ENCODE peak calls at places on chromosomes 5 and 9, in seven cellular contexts. N is Caco-2, X is HCT116, M is AG04449, D is GM13976, U is heart right ventricle, W is cardiac muscle cell. L is an unnamed sample.
A peak's percentile ranks its signal among the peaks of the same experiment; 100 is the strongest.

GRCh38 chr5:179162351-179163235 is 102.4 kb downstream of the ZNF354C start:
- DNase-seq in M (no peak), N (peak; percentile 12), X (no peak), D (no peak), W (no peak), U (no peak), L (no peak)

GRCh38 chr5:6734781-6735180 is 21.5 kb downstream of the TENT4A start:
- DNase-seq in M (no peak), W (no peak), N (no peak), U (no peak), D (no peak), X (no peak), L (no peak)

GRCh38 chr9:127711226-127711701 is 4.2 kb downstream of the PTRH1 start:
- DNase-seq in N (no peak), D (no peak), M (no peak), X (no peak), U (no peak), W (no peak), L (no peak)

GRCh38 chr5:33852327-33852726 is 39.5 kb downstream of the ADAMTS12 start:
- DNase-seq in N (no peak), M (no peak), U (no peak), W (peak; percentile 42), X (no peak), D (no peak), L (no peak)

GRCh38 chr5:159456722-159457462 is 126.6 kb upstream of the IL12B start:
- DNase-seq in W (no peak), N (no peak), X (peak; percentile 13), D (peak; percentile 67), M (no peak), U (no peak), L (no peak)

GRCh38 chr9:9483175-9483574 is 1129.6 kb downstream of the PTPRD start:
- DNase-seq in D (no peak), X (no peak), M (no peak), W (no peak), N (no peak), U (no peak), L (no peak)

GRCh38 chr5:543755-544674 is 19.8 kb upstream of the SLC9A3 start:
- DNase-seq in N (peak; percentile 30), U (peak; percentile 26), X (no peak), W (no peak), D (peak; percentile 92), M (no peak), L (no peak)

GRCh38 chr9:135574943-135575342 is 13.4 kb downstream of the PAEP start:
- DNase-seq in U (no peak), W (no peak), M (no peak), N (no peak), D (no peak), X (no peak), L (no peak)

GRCh38 chr5:52856564-52856963 is 68.8 kb downstream of the ITGA1 start:
- DNase-seq in N (no peak), D (no peak), U (no peak), M (no peak), X (no peak), W (no peak), L (no peak)

GRCh38 chr9:4833781-4834560 is 41.2 kb downstream of the RCL1 start:
- DNase-seq in D (no peak), U (no peak), W (peak; percentile 45), N (no peak), M (no peak), X (no peak), L (no peak)

GRCh38 chr5:103741984-103742383 is 179.4 kb upstream of the NUDT12 start:
- DNase-seq in M (no peak), X (no peak), U (no peak), D (no peak), W (no peak), N (no peak), L (no peak)

GRCh38 chr9:78127271-78128225 is 95.9 kb upstream of the GNAQ start:
- DNase-seq in D (no peak), X (no peak), W (no peak), M (no peak), U (no peak), N (no peak), L (no peak)

GRCh38 chr9:117771162-117771561 is 67.0 kb downstream of the TLR4 start:
- DNase-seq in N (no peak), M (no peak), W (no peak), D (no peak), U (no peak), X (no peak), L (no peak)

GRCh38 chr9:87795178-87795577 is 69.3 kb downstream of the CTSL start:
- DNase-seq in X (no peak), N (no peak), M (no peak), D (no peak), W (no peak), U (no peak), L (no peak)

GRCh38 chr9:87796232-87796631 is 70.3 kb downstream of the CTSL start:
- DNase-seq in U (no peak), X (no peak), W (no peak), N (no peak), M (no peak), D (no peak), L (no peak)

GRCh38 chr9:87793292-87793691 is 67.4 kb downstream of the CTSL start:
- DNase-seq in W (peak; percentile 93), M (peak; percentile 58), X (no peak), D (no peak), N (peak; percentile 51), U (no peak), L (no peak)

GRCh38 chr9:87787735-87788134 is 61.8 kb downstream of the CTSL start:
- DNase-seq in D (no peak), W (peak; percentile 13), U (no peak), X (no peak), M (no peak), N (no peak), L (no peak)

DNA sequence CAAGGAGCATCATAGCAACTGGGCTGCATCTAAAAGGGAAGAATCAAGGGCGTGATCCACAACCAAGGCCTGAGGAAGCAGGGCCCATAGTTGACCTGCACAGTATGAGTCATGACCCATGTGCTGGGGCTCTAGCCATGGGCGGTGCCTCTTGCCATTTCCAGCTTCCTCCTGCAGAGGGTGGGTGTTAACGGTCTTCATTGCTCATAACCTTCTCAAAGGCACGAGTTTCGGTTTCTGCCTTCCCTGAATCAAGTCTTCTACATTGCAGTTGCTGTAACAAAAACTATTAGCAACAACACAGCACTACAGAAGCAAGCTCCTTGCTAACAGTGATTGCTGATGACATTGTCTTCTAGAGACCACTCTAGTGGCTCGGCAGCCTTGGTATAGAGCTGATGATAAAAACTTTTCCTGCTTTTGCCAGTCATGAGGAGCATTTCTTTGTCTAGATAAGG is 66.9 kb downstream of the CTSL start:
- DNase-seq in D (no peak), N (no peak), U (peak; percentile 49), W (peak; percentile 92), M (no peak), X (peak; percentile 63), L (no peak)
- TF ChIP-seq CTCF in D (no peak), N (no peak), U (peak; percentile 32), W (peak; percentile 38), M (no peak), X (no peak), L (no peak)

DNA sequence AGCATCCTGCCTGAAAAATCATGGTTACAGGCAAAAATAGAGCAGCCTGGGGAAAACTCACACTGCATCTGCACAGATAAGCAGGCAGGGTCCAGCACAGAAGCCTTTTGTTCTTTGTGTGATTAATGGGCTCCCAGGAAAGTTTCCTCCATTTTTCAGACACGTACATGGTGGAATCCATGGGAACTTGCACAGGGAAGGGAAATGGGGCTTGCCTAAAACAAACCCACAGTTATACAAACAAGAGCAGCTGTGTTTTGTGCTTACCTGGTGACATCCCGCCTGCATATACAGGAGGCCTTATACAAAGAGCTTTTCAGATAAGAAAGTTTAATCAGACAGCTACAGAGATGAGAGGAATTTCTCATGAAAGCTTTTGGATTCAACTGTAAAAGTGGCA is 244.0 kb upstream of the ATP10B start:
- DNase-seq in N (no peak), M (no peak), D (no peak), X (no peak), W (no peak), U (no peak), L (no peak)
- TF ChIP-seq CTCF in N (no peak), M (no peak), D (no peak), X (no peak), W (no peak), U (no peak), L (no peak)

DNA sequence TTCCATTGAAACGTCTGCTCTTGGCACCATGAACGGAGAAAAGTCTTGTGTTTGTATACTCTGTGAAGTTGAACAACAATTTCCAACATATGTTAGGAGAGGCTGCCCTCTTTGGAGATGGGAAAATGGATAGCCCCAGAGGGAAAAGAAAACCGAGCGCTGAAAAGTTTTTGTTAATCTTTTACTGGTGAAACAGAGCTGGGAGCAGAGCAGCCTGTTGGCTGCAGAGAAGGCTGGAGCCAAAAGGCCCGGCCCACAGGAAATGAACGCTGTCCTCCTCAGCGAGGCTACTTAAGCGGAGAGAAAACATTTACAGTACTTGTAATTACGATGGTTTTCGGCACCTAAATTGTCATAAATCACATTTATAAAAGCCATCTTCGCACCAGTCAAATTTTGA is 129.8 kb upstream of the CNTLN start:
- DNase-seq in U (peak; percentile 25), X (no peak), M (no peak), D (no peak), W (peak; percentile 86), N (peak; percentile 39), L (no peak)
- TF ChIP-seq CTCF in U (no peak), X (no peak), M (no peak), D (no peak), W (no peak), N (no peak), L (no peak)

GRCh38 chr5:56305001-56305400 is 71.9 kb upstream of the ANKRD55 start:
- DNase-seq in U (no peak), D (no peak), M (no peak), W (no peak), X (no peak), N (no peak), L (no peak)

GRCh38 chr5:56309262-56309826 is 76.2 kb upstream of the ANKRD55 start:
- DNase-seq in W (peak; percentile 56), D (no peak), U (no peak), X (no peak), N (no peak), M (no peak), L (no peak)

GRCh38 chr5:56307714-56308346 is 74.7 kb upstream of the ANKRD55 start:
- DNase-seq in D (no peak), X (no peak), M (no peak), U (no peak), N (peak; percentile 79), W (peak; percentile 37), L (no peak)

GRCh38 chr5:56305551-56305950 is 72.4 kb upstream of the ANKRD55 start:
- DNase-seq in U (no peak), W (no peak), X (no peak), M (no peak), N (no peak), D (no peak), L (no peak)

DNA sequence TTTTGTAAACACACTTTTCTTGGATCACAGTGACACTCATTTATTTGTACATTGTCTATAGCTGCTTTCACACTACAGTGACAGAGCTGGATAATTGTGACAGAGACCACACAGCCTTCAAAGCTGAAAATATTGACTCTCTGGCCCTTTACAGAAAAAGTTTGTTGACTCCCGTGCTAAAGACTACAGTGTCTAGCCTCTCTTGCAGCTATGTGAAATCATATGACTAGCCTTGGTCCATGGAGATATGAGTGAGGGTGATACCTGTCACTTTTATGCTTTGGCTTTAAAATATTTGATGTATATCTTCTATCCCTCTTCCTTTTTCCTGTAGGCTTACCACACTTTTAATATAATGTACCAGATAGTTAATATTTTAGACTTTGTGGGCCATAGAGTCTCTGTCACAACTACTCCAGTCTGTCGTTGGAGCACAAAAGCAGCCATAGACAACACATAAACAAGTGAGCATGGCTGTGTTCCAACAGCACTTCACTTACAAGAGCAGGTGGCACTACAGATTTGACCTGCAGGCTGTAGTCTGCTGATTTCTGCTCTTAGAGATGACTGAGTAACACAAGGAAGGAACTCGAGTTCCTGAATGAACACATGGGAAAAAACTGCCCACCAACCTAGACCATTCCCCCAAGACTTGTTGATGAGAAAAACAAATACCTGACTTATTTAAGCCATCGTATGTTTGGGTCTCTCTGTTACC is 73.5 kb upstream of the ANKRD55 start:
- DNase-seq in D (no peak), N (no peak), X (no peak), U (no peak), M (no peak), W (no peak), L (no peak)
- TF ChIP-seq CTCF in D (no peak), N (no peak), X (no peak), U (no peak), M (no peak), W (no peak), L (no peak)

L was measured in progenitor cell of endocrine pancreas.